ENCODE peak calls at places on chromosomes 12 and 14, in ten cellular contexts. X is stimulated activated CD8-positive, alpha-beta memory T cell treated with anti-CD3 and anti-CD28 coated beads, Interleukin-15, amount 100 ng/mL, for 1 hour; N is IMR-90; H is MM.1S; J is head of caudate nucleus; R is activated T-helper 1 cell treated with anti-CD3 and anti-CD28 coated beads, Interleukin-12 subunit alpha, Interleukin-12 subunit beta, Interleukin-2, Interleukin-4 antibody, amounts not matched to agents 30 ng/mL and 10 ng/mL and 1 ng/mL, durations not matched to agents 14 hours and 24 hours and 36 hours; C is right lobe of liver; E is stimulated activated CD4-positive, alpha-beta T cell treated with anti-CD3 and anti-CD28 coated beads, Interleukin-12 subunit alpha, Interleukin-12 subunit beta, amount 100 ng/mL, for 4 hours; A is posterior cingulate gyrus; U is heart right ventricle. M is an unnamed sample.

GRCh38 chr12:131615316-131616053 is 95.4 kb upstream of the SFSWAP start:
- DNase-seq in R (no peak), N (no peak), E (no peak), A (no peak), C (no peak), X (no peak), H (no peak), U (no peak), J (no peak), M (no peak)

GRCh38 chr12:10163084-10163483 is 8.8 kb downstream of the OLR1 start:
- DNase-seq in N (no peak), R (no peak), J (no peak), X (no peak), H (no peak), E (no peak), U (no peak), A (no peak), C (no peak), M (no peak)

GRCh38 chr12:30795660-30796507 is 41.1 kb upstream of the CAPRIN2 start:
- DNase-seq in R (peak), A (peak), H (peak), N (peak), X (no peak), E (peak), C (peak), U (peak), J (no peak), M (peak)

GRCh38 chr12:19244312-19244711 is 114.8 kb downstream of the PLEKHA5 start:
- DNase-seq in E (no peak), A (no peak), U (no peak), J (no peak), R (no peak), H (no peak), X (no peak), N (no peak), C (no peak), M (no peak)

GRCh38 chr14:74531467-74531866 is 37.9 kb downstream of the ISCA2 start:
- DNase-seq in R (no peak), C (no peak), U (peak), H (no peak), N (peak), A (no peak), E (no peak), X (no peak), J (no peak), M (no peak)

GRCh38 chr14:99853206-99853605 is 60.0 kb downstream of the EML1 start:
- DNase-seq in J (peak), N (no peak), H (no peak), E (peak), C (no peak), A (no peak), X (no peak), R (no peak), U (peak), M (no peak)

GRCh38 chr12:25384954-25385216 is 134.2 kb upstream of the KRAS start:
- DNase-seq in H (peak), A (no peak), X (no peak), N (no peak), E (no peak), R (no peak), J (no peak), C (no peak), U (no peak), M (no peak)

GRCh38 chr14:89013098-89013504 is 188.7 kb downstream of the TTC8 start:
- DNase-seq in N (peak), R (no peak), A (no peak), H (no peak), C (no peak), J (no peak), X (no peak), E (no peak), U (no peak), M (no peak)

GRCh38 chr14:77032483-77032853 is 4.0 kb upstream of the IRF2BPL start:
- DNase-seq in A (no peak), X (no peak), E (no peak), R (no peak), U (no peak), H (no peak), N (no peak), J (no peak), C (no peak), M (no peak)

GRCh38 chr12:29564925-29565324 is 67.4 kb upstream of the OVCH1 start:
- DNase-seq in H (no peak), N (no peak), X (no peak), R (no peak), E (no peak), C (no peak), J (no peak), U (no peak), A (no peak), M (no peak)

GRCh38 chr14:92993302-92993701 is 70.4 kb downstream of the CHGA start:
- DNase-seq in A (no peak), E (no peak), N (no peak), H (no peak), R (no peak), C (peak), X (no peak), J (no peak), U (peak), M (no peak)

GRCh38 chr14:68792022-68792829 is 641 bp downstream of the ZFP36L1 start:
- DNase-seq in A (no peak), E (no peak), X (no peak), J (no peak), R (no peak), C (no peak), N (no peak), U (no peak), H (peak), M (no peak)

GRCh38 chr12:57452937-57453509 is 2.1 kb upstream of the INHBE start:
- DNase-seq in C (peak), J (peak), U (peak), A (peak), R (no peak), E (peak), X (no peak), N (peak), H (peak), M (no peak)

GRCh38 chr12:109961612-109962011 is 34.6 kb downstream of the GIT2 start:
- DNase-seq in J (no peak), A (no peak), R (no peak), U (no peak), E (no peak), C (no peak), N (no peak), X (no peak), H (no peak), M (no peak)

GRCh38 chr14:104423715-104424405 is 155.7 kb upstream of the C14orf180 start:
- DNase-seq in N (no peak), J (no peak), E (no peak), C (no peak), H (no peak), U (peak), X (no peak), R (no peak), A (no peak), M (no peak)

GRCh38 chr14:32259368-32260013 is 56.4 kb upstream of the RNU6-8 start:
- DNase-seq in A (no peak), E (no peak), J (no peak), X (no peak), R (peak), H (peak), C (no peak), N (peak), U (no peak), M (no peak)

GRCh38 chr12:34298176-34298970 is 276.1 kb downstream of the ALG10 start:
- DNase-seq in H (no peak), R (no peak), A (no peak), N (no peak), U (peak), J (no peak), X (no peak), E (no peak), C (no peak), M (no peak)

GRCh38 chr12:89351489-89352241 is 636 bp downstream of the DUSP6 start:
- DNase-seq in H (peak), U (peak), E (peak), A (peak), C (peak), N (peak), R (peak), X (no peak), J (no peak), M (peak)

GRCh38 chr12:49049566-49050224 is 10.9 kb downstream of the KMT2D start:
- DNase-seq in E (no peak), X (no peak), N (peak), A (no peak), H (no peak), C (no peak), U (no peak), J (peak), R (no peak), M (no peak)

GRCh38 chr14:105601360-105602242 is 75.2 kb downstream of the TMEM121 start:
- DNase-seq in H (no peak), J (no peak), R (no peak), N (no peak), E (no peak), C (no peak), A (no peak), X (no peak), U (no peak), M (no peak)

GRCh38 chr14:100313464-100314230 is 7.4 kb upstream of the SLC25A29 start:
- DNase-seq in R (no peak), U (no peak), X (no peak), J (no peak), C (no peak), N (no peak), A (no peak), E (no peak), H (no peak), M (no peak)

GRCh38 chr12:127041985-127042625 is 1224.9 kb upstream of the TMEM132C start:
- DNase-seq in C (no peak), J (no peak), X (no peak), U (no peak), A (no peak), H (peak), E (no peak), R (no peak), N (no peak), M (no peak)

GRCh38 chr12:6953417-6954315 is 2.5 kb downstream of the PTPN6 start:
- DNase-seq in X (peak), H (peak), R (peak), U (no peak), J (no peak), N (no peak), C (peak), A (no peak), E (peak), M (peak)

GRCh38 chr12:103810108-103810507 is 30.9 kb downstream of the NT5DC3 start:
- DNase-seq in C (no peak), H (no peak), A (no peak), X (no peak), N (no peak), J (no peak), E (no peak), U (no peak), R (no peak), M (no peak)

GRCh38 chr14:101595887-101596721 is 34.8 kb downstream of the DIO3 start:
- DNase-seq in E (peak), J (no peak), N (no peak), A (no peak), U (no peak), R (peak), X (no peak), H (no peak), C (peak), M (peak)

M was measured in central memory CD8-positive, alpha-beta T cell.